ENCODE peak calls at places on chromosomes 11 and 22, in nine cellular contexts. H is GF-D8; A is endothelial cell; K is stimulated activated CD4-positive, alpha-beta T cell treated with anti-CD3 and anti-CD28 coated beads, Interleukin-15, amount 100 ng/mL, for 24 hours; X is activated T-helper 1 cell treated with Interleukin-2 at 50 U/mL for 16 hours; V is NCI-H2227 treated with DMSO at 0.1 percent for 48 hours; J is CD8-positive, alpha-beta memory T cell; P is SW480; D is AG04450. F is an unnamed sample.

GRCh38 chr11:118635237-118635591 is 27.8 kb downstream of the PHLDB1 start:
- DNase-seq in H (no peak), A (no peak), K (no peak), X (no peak), V (no peak), J (no peak), P (no peak), D (no peak), F (no peak)

GRCh38 chr22:43293661-43294392 is 49.3 kb downstream of the SCUBE1 start:
- DNase-seq in H (no peak), A (no peak), K (no peak), X (no peak), V (no peak), J (no peak), P (peak; percentile 28), D (peak; percentile 21), F (no peak)

GRCh38 chr22:38655532-38656255 is 498 bp downstream of the FAM227A start:
- DNase-seq in H (no peak), A (no peak), K (no peak), X (no peak), V (peak; percentile 41), J (no peak), P (peak; percentile 11), D (no peak), F (no peak)

GRCh38 chr11:125146232-125146631 is 18.3 kb upstream of the PKNOX2 start:
- DNase-seq in H (no peak), A (no peak), K (no peak), X (no peak), V (no peak), J (no peak), P (no peak), D (no peak), F (no peak)

GRCh38 chr11:43797337-43797736 is 83.3 kb upstream of the ALKBH3 start:
- DNase-seq in H (no peak), A (no peak), K (no peak), X (no peak), V (no peak), J (no peak), P (no peak), D (no peak), F (no peak)

GRCh38 chr11:33211588-33211987 is 45.6 kb upstream of the HIPK3 start:
- DNase-seq in H (peak; percentile 61), A (no peak), K (no peak), X (no peak), V (no peak), J (no peak), P (no peak), D (no peak), F (no peak)

GRCh38 chr11:56783448-56784041 is 35.0 kb upstream of the OR9G4 start:
- DNase-seq in H (no peak), A (peak; percentile 12), K (no peak), X (no peak), V (peak; percentile 4), J (no peak), P (peak; percentile 65), D (peak; percentile 0), F (peak; percentile 3)

GRCh38 chr11:113874920-113875413 is 405 bp downstream of the USP28 start:
- DNase-seq in H (peak; percentile 48), A (no peak), K (peak; percentile 68), X (no peak), V (no peak), J (no peak), P (no peak), D (no peak), F (no peak)

GRCh38 chr11:64600281-64600992 is 9.4 kb downstream of the SLC22A12 start:
- DNase-seq in H (no peak), A (no peak), K (no peak), X (no peak), V (no peak), J (no peak), P (no peak), D (no peak), F (no peak)